ENCODE peak calls at places on chromosome 19, in five cellular contexts. One of them, this sample, is unnamed.

GRCh38 chr19:13082192-13083007 is 20.3 kb downstream of the LYL1 start:
- DNase-seq in HEK293T: peak
- DNase-seq in germinal center: no peak
- DNase-seq in COR-L47: peak
- DNase-seq in cardiac fibroblast: peak
- DNase-seq in this sample: no peak

GRCh38 chr19:4012092-4012974 is 4.8 kb downstream of the PIAS4 start:
- DNase-seq in COR-L47: peak
- DNase-seq in germinal center: no peak
- DNase-seq in HEK293T: no peak
- DNase-seq in cardiac fibroblast: no peak
- DNase-seq in this sample: no peak

GRCh38 chr19:4083677-4084546 is 17.2 kb upstream of the ZBTB7A start:
- DNase-seq in COR-L47: no peak
- DNase-seq in germinal center: no peak
- DNase-seq in HEK293T: no peak
- DNase-seq in cardiac fibroblast: no peak
- DNase-seq in this sample: no peak

GRCh38 chr19:55614711-55615552 is 9.4 kb downstream of the ZNF784 start:
- DNase-seq in germinal center: no peak
- DNase-seq in COR-L47: no peak
- DNase-seq in cardiac fibroblast: no peak
- DNase-seq in HEK293T: no peak
- DNase-seq in this sample: no peak

GRCh38 chr19:28028881-28029280 is 1184.1 kb downstream of the UQCRFS1 start:
- DNase-seq in germinal center: no peak
- DNase-seq in cardiac fibroblast: no peak
- DNase-seq in HEK293T: no peak
- DNase-seq in COR-L47: no peak
- DNase-seq in this sample: no peak

GRCh38 chr19:5293607-5294089 is 47.0 kb downstream of the PTPRS start:
- DNase-seq in COR-L47: no peak
- DNase-seq in HEK293T: peak
- DNase-seq in germinal center: peak
- DNase-seq in cardiac fibroblast: peak
- DNase-seq in this sample: no peak

GRCh38 chr19:54728167-54728566 is 3.9 kb downstream of the KIR3DL3 start:
- DNase-seq in COR-L47: no peak
- DNase-seq in germinal center: no peak
- DNase-seq in HEK293T: no peak
- DNase-seq in cardiac fibroblast: no peak
- DNase-seq in this sample: no peak

GRCh38 chr19:36009220-36009619 is 607 bp upstream of the SYNE4 start:
- DNase-seq in cardiac fibroblast: peak
- DNase-seq in COR-L47: peak
- DNase-seq in germinal center: peak
- DNase-seq in HEK293T: no peak
- DNase-seq in this sample: no peak

GRCh38 chr19:33390908-33391630 is 17.6 kb downstream of the CEBPG start:
- DNase-seq in cardiac fibroblast: no peak
- DNase-seq in COR-L47: no peak
- DNase-seq in HEK293T: no peak
- DNase-seq in germinal center: no peak
- DNase-seq in this sample: no peak

GRCh38 chr19:10421240-10421948 is 1.1 kb downstream of the PDE4A start:
- DNase-seq in HEK293T: no peak
- DNase-seq in cardiac fibroblast: no peak
- DNase-seq in COR-L47: no peak
- DNase-seq in germinal center: no peak
- DNase-seq in this sample: no peak

GRCh38 chr19:17475541-17476115 is 5.3 kb downstream of the SLC27A1 start:
- DNase-seq in cardiac fibroblast: peak
- DNase-seq in COR-L47: no peak
- DNase-seq in HEK293T: no peak
- DNase-seq in germinal center: no peak
- DNase-seq in this sample: no peak

GRCh38 chr19:10291554-10292205 is 1.9 kb downstream of the ICAM5 start:
- DNase-seq in germinal center: peak
- DNase-seq in HEK293T: no peak
- DNase-seq in COR-L47: no peak
- DNase-seq in cardiac fibroblast: no peak
- DNase-seq in this sample: no peak

GRCh38 chr19:16203256-16204004 is 5.7 kb downstream of the AP1M1 start:
- DNase-seq in germinal center: no peak
- DNase-seq in cardiac fibroblast: no peak
- DNase-seq in HEK293T: no peak
- DNase-seq in COR-L47: peak
- DNase-seq in this sample: no peak

GRCh38 chr19:43476606-43477005 is 11.2 kb upstream of the LYPD3 start:
- DNase-seq in cardiac fibroblast: peak
- DNase-seq in germinal center: no peak
- DNase-seq in HEK293T: no peak
- DNase-seq in COR-L47: no peak
- DNase-seq in this sample: peak

GRCh38 chr19:35155441-35155840 is 906 bp downstream of the FXYD5 start:
- DNase-seq in HEK293T: no peak
- DNase-seq in COR-L47: no peak
- DNase-seq in cardiac fibroblast: no peak
- DNase-seq in germinal center: peak
- DNase-seq in this sample: no peak